ENCODE peak calls at places on chromosomes 4 and X, in seven cellular contexts. B is GM12891; M is MM.1S; G is stimulated activated CD8-positive, alpha-beta memory T cell treated with anti-CD3 and anti-CD28 coated beads, Interleukin-15, amount 100 ng/mL, for 4 hours; X is SK-MEL-5; H is GDM1; S is activated naive CD4-positive, alpha-beta T cell. L is an unnamed sample.

GRCh38 chr4:76090241-76090691 is 15.8 kb downstream of the ART3 start:
- DNase-seq in H (peak; percentile 54), B (no peak), M (no peak), S (no peak), G (no peak), X (peak; percentile 84), L (no peak)

GRCh38 chr4:85427123-85427522 is 47.8 kb upstream of the ARHGAP24 start:
- DNase-seq in X (no peak), M (no peak), S (no peak), B (no peak), H (no peak), G (no peak), L (no peak)

GRCh38 chrX:140501321-140501720 is 3.5 kb downstream of the SOX3 start:
- DNase-seq in B (no peak), X (no peak), S (no peak), G (no peak), H (no peak), M (no peak), L (no peak)

GRCh38 chrX:110346681-110347080 is 12.0 kb upstream of the RTL9 start:
- DNase-seq in B (no peak), G (no peak), X (peak; percentile 53), H (no peak), S (no peak), M (no peak), L (no peak)

GRCh38 chr4:104763554-104764210 is 269.0 kb upstream of the CXXC4 start:
- DNase-seq in H (no peak), M (no peak), S (no peak), G (no peak), B (no peak), X (no peak), L (no peak)

GRCh38 chrX:6041630-6042029 is 187.0 kb downstream of the NLGN4X start:
- DNase-seq in M (no peak), X (no peak), B (no peak), H (no peak), S (no peak), G (no peak), L (no peak)

GRCh38 chr4:1756079-1756478 is 34.8 kb downstream of the TACC3 start:
- DNase-seq in M (no peak), S (no peak), X (no peak), H (no peak), G (no peak), B (no peak), L (no peak)

GRCh38 chrX:7127058-7127457 is 20.5 kb upstream of the STS start:
- DNase-seq in H (no peak), X (no peak), S (no peak), G (no peak), M (no peak), B (no peak), L (no peak)

GRCh38 chr4:8236141-8236919 is 33.2 kb upstream of the HTRA3 start:
- DNase-seq in H (no peak), M (peak; percentile 65), G (no peak), S (no peak), B (no peak), X (no peak), L (no peak)

GRCh38 chrX:48030237-48030636 is 23.4 kb downstream of the SPACA5 start:
- DNase-seq in G (no peak), X (no peak), S (no peak), M (no peak), H (no peak), B (no peak), L (no peak)

GRCh38 chr4:43886196-43886595 is 562.4 kb downstream of the KCTD8 start:
- DNase-seq in H (no peak), B (no peak), X (no peak), G (no peak), M (no peak), S (no peak), L (no peak)

GRCh38 chr4:107579099-107579498 is 140.9 kb downstream of the PAPSS1 start:
- DNase-seq in M (no peak), B (no peak), S (no peak), G (no peak), X (peak; percentile 41), H (no peak), L (peak; percentile 12)

GRCh38 chrX:155417769-155418168 is 35.9 kb downstream of the F8A2 start:
- DNase-seq in S (no peak), X (no peak), G (no peak), H (no peak), B (no peak), M (no peak), L (no peak)

GRCh38 chrX:18702362-18703195 is 4.9 kb upstream of the PPEF1 start:
- DNase-seq in G (no peak), B (no peak), S (no peak), X (no peak), H (no peak), M (no peak), L (no peak)

GRCh38 chrX:124256209-124256608 is 76.3 kb upstream of the TEX13D start:
- DNase-seq in B (no peak), X (no peak), H (no peak), S (no peak), M (no peak), G (no peak), L (no peak)

L was measured in NCI-H2227 treated with DMSO at 0.1 percent for 48 hours.